ENCODE peak calls at places on chromosomes 16 and 17, in nine cellular contexts. A, X, C, L, Y, F, I, H and V are unnamed samples.

GRCh38 chr16:25092489-25092888 is 19.1 kb upstream of the LCMT1 start:
- DNase-seq in A (no peak), X (no peak), C (no peak), L (no peak), Y (no peak), F (peak; percentile 35), I (no peak), H (no peak), V (no peak)

GRCh38 chr16:9123871-9124270 is 32.4 kb downstream of the HAPSTR1 start:
- DNase-seq in A (no peak), X (no peak), C (no peak), L (no peak), Y (no peak), F (no peak), I (no peak), H (no peak), V (no peak)

GRCh38 chr16:20774703-20775362 is 11.0 kb downstream of the ACSM3 start:
- DNase-seq in A (peak; percentile 29), X (peak; percentile 85), C (peak; percentile 0), L (no peak), Y (peak; percentile 25), F (peak; percentile 55), I (no peak), H (peak; percentile 12), V (peak; percentile 84)

GRCh38 chr17:48825446-48826381 is 5.1 kb upstream of the CALCOCO2 start:
- DNase-seq in A (no peak), X (no peak), C (no peak), L (no peak), Y (no peak), F (no peak), I (no peak), H (no peak), V (peak; percentile 68)

GRCh38 chr17:2070241-2071023 is 15.5 kb downstream of the HIC1 start:
- DNase-seq in A (no peak), X (peak; percentile 64), C (no peak), L (no peak), Y (no peak), F (no peak), I (no peak), H (no peak), V (no peak)

GRCh38 chr16:85518398-85519049 is 94.6 kb upstream of the GSE1 start:
- DNase-seq in A (no peak), X (no peak), C (no peak), L (no peak), Y (no peak), F (no peak), I (no peak), H (no peak), V (no peak)

GRCh38 chr17:79566251-79566955 is 44.4 kb downstream of the RBFOX3 start:
- DNase-seq in A (no peak), X (no peak), C (no peak), L (no peak), Y (no peak), F (no peak), I (no peak), H (no peak), V (no peak)

GRCh38 chr17:151886-152859 is 14.8 kb downstream of the SCGB1C2 start:
- DNase-seq in A (no peak), X (no peak), C (no peak), L (no peak), Y (no peak), F (no peak), I (no peak), H (no peak), V (no peak)

GRCh38 chr17:49779730-49780220 is 8.7 kb upstream of the KAT7 start:
- DNase-seq in A (peak; percentile 18), X (no peak), C (peak; percentile 22), L (no peak), Y (no peak), F (no peak), I (peak; percentile 41), H (no peak), V (peak; percentile 57)

GRCh38 chr17:55093358-55093757 is 124.8 kb downstream of the STXBP4 start:
- DNase-seq in A (no peak), X (no peak), C (no peak), L (no peak), Y (no peak), F (no peak), I (no peak), H (no peak), V (no peak)

GRCh38 chr17:51799240-51799639 is 359.3 kb downstream of the CA10 start:
- DNase-seq in A (no peak), X (no peak), C (no peak), L (no peak), Y (no peak), F (no peak), I (no peak), H (no peak), V (no peak)

GRCh38 chr17:43353364-43353763 is 45.4 kb upstream of the ARL4D start:
- DNase-seq in A (no peak), X (no peak), C (no peak), L (no peak), Y (no peak), F (no peak), I (no peak), H (no peak), V (peak; percentile 68)